ENCODE peak calls at places on chromosome 19, in seven cellular contexts. F, Z, X, I, B, R and W are unnamed samples.
A peak's percentile ranks its signal among the peaks of the same experiment; 100 is the strongest.

GRCh38 chr19:18672606-18673337 is 10.7 kb upstream of the CRTC1 start:
- DNase-seq in F (no peak), Z (no peak), X (no peak), I (peak; percentile 14), B (peak; percentile 25), R (no peak), W (peak; percentile 25)

GRCh38 chr19:15911599-15912237 is 13.8 kb upstream of the CYP4F2 start:
- DNase-seq in F (no peak), Z (no peak), X (no peak), I (no peak), B (no peak), R (no peak), W (no peak)

GRCh38 chr19:19606021-19606420 is 12.5 kb downstream of the PBX4 start:
- DNase-seq in F (no peak), Z (peak; percentile 63), X (peak; percentile 30), I (no peak), B (no peak), R (peak; percentile 93), W (no peak)

GRCh38 chr19:1673645-1674292 is 21.4 kb upstream of the TCF3 start:
- DNase-seq in F (no peak), Z (no peak), X (no peak), I (no peak), B (no peak), R (no peak), W (no peak)

GRCh38 chr19:5826531-5827341 is 12.8 kb downstream of the FUT6 start:
- DNase-seq in F (no peak), Z (peak; percentile 78), X (peak; percentile 20), I (no peak), B (peak; percentile 29), R (peak; percentile 87), W (no peak)

GRCh38 chr19:5112681-5113080 is 143.8 kb downstream of the KDM4B start:
- DNase-seq in F (no peak), Z (no peak), X (no peak), I (no peak), B (no peak), R (no peak), W (no peak)

GRCh38 chr19:54918499-54918898 is 12.6 kb downstream of the NCR1 start:
- DNase-seq in F (no peak), Z (no peak), X (no peak), I (no peak), B (no peak), R (no peak), W (no peak)

GRCh38 chr19:35177377-35178274 is 23.1 kb downstream of the FXYD5 start:
- DNase-seq in F (no peak), Z (no peak), X (no peak), I (no peak), B (no peak), R (no peak), W (no peak)

GRCh38 chr19:36420961-36421748 is 2.7 kb upstream of the ZFP82 start:
- DNase-seq in F (no peak), Z (peak; percentile 20), X (no peak), I (no peak), B (peak; percentile 40), R (peak; percentile 21), W (no peak)

GRCh38 chr19:54160182-54160811 is 776 bp upstream of the LENG1 start:
- DNase-seq in F (no peak), Z (peak; percentile 61), X (no peak), I (no peak), B (no peak), R (peak; percentile 31), W (no peak)

GRCh38 chr19:17348700-17349099 is 11.3 kb downstream of the GTPBP3 start:
- DNase-seq in F (no peak), Z (peak; percentile 70), X (no peak), I (no peak), B (peak; percentile 29), R (peak; percentile 73), W (no peak)

GRCh38 chr19:2589441-2589840 is 113.1 kb downstream of the GNG7 start:
- DNase-seq in F (no peak), Z (no peak), X (no peak), I (no peak), B (no peak), R (no peak), W (no peak)

GRCh38 chr19:8361921-8362793 is 1.8 kb upstream of the ANGPTL4 start:
- DNase-seq in F (peak; percentile 96), Z (peak; percentile 90), X (no peak), I (peak; percentile 39), B (peak; percentile 98), R (peak; percentile 99), W (peak; percentile 84)

GRCh38 chr19:13012690-13013608 is 17.7 kb downstream of the NFIX start:
- DNase-seq in F (no peak), Z (peak; percentile 63), X (no peak), I (no peak), B (peak; percentile 68), R (peak; percentile 55), W (no peak)

GRCh38 chr19:19860756-19861390 is 4.8 kb upstream of the ZNF253 start:
- DNase-seq in F (no peak), Z (peak; percentile 28), X (peak; percentile 53), I (no peak), B (no peak), R (peak; percentile 24), W (peak; percentile 30)